ENCODE peak calls at places on chromosomes 7 and 10, in seven cellular contexts. K is iPS DF 6.9, T is HT1080, O is body of pancreas, J is Calu3, V is RKO, M is naive B cell. C is an unnamed sample.

GRCh38 chr10:129866894-129867293 is 97.2 kb downstream of the EBF3 start:
- DNase-seq in K (no peak), T (no peak), O (no peak), J (no peak), V (no peak), M (no peak), C (no peak)

GRCh38 chr7:123865517-123866117 is 20.6 kb downstream of the HYAL4 start:
- DNase-seq in K (peak; percentile 61), T (peak; percentile 56), O (peak; percentile 64), J (peak; percentile 69), V (peak; percentile 80), M (peak; percentile 23), C (peak; percentile 72)

GRCh38 chr10:97069576-97070362 is 116.0 kb downstream of the SLIT1 start:
- DNase-seq in K (no peak), T (peak; percentile 59), O (no peak), J (peak; percentile 14), V (peak; percentile 79), M (no peak), C (no peak)

GRCh38 chr10:133276435-133277201 is at the start of gene ADAM8:
- DNase-seq in K (no peak), T (no peak), O (no peak), J (peak; percentile 74), V (no peak), M (peak; percentile 77), C (peak; percentile 59)

GRCh38 chr7:157690833-157691382 is 354.1 kb downstream of the DNAJB6 start:
- DNase-seq in K (no peak), T (no peak), O (peak; percentile 22), J (peak; percentile 34), V (peak; percentile 89), M (no peak), C (no peak)

GRCh38 chr10:73848821-73849489 is 25.4 kb downstream of the CAMK2G start:
- DNase-seq in K (peak; percentile 72), T (peak; percentile 72), O (peak; percentile 86), J (peak; percentile 91), V (peak; percentile 68), M (peak; percentile 90), C (peak; percentile 78)

GRCh38 chr7:285731-286130 is 4.2 kb upstream of the FOXL3 start:
- DNase-seq in K (no peak), T (no peak), O (no peak), J (no peak), V (no peak), M (no peak), C (no peak)

GRCh38 chr7:70598976-70599375 is 533.0 kb upstream of the GALNT17 start:
- DNase-seq in K (no peak), T (peak; percentile 69), O (no peak), J (no peak), V (no peak), M (no peak), C (no peak)

GRCh38 chr10:93060887-93061593 is 442 bp downstream of the CYP26C1 start:
- DNase-seq in K (no peak), T (no peak), O (no peak), J (no peak), V (no peak), M (no peak), C (no peak)

GRCh38 chr7:148914208-148914777 is 30.2 kb upstream of the EZH2 start:
- DNase-seq in K (no peak), T (peak; percentile 80), O (no peak), J (peak; percentile 45), V (peak; percentile 93), M (no peak), C (peak; percentile 93)

C was measured in ACHN.